ENCODE peak calls at places on chromosomes 6 and 20, in seven cellular contexts. One of them, this sample, is unnamed.

GRCh38 chr6:33685411-33686224 is 25.9 kb downstream of the UQCC2 start:
- DNase-seq in central memory CD4-positive, alpha-beta T cell: no peak
- DNase-seq in GM13976: no peak
- DNase-seq in NCI-H460: no peak
- DNase-seq in heart right ventricle: no peak
- DNase-seq in left lobe of liver: no peak
- DNase-seq in psoas muscle: no peak
- DNase-seq in this sample: no peak

GRCh38 chr20:50645253-50646068 is 45.9 kb downstream of the RIPOR3 start:
- DNase-seq in central memory CD4-positive, alpha-beta T cell: no peak
- DNase-seq in GM13976: no peak
- DNase-seq in NCI-H460: peak
- DNase-seq in heart right ventricle: peak
- DNase-seq in left lobe of liver: peak
- DNase-seq in psoas muscle: peak
- DNase-seq in this sample: no peak

GRCh38 chr20:56200456-56200855 is 48.1 kb upstream of the MC3R start:
- DNase-seq in central memory CD4-positive, alpha-beta T cell: no peak
- DNase-seq in GM13976: no peak
- DNase-seq in NCI-H460: no peak
- DNase-seq in heart right ventricle: no peak
- DNase-seq in left lobe of liver: no peak
- DNase-seq in psoas muscle: no peak
- DNase-seq in this sample: no peak

GRCh38 chr6:131692589-131692988 is 8.6 kb downstream of the OR2A4 start:
- DNase-seq in central memory CD4-positive, alpha-beta T cell: no peak
- DNase-seq in GM13976: no peak
- DNase-seq in NCI-H460: no peak
- DNase-seq in heart right ventricle: no peak
- DNase-seq in left lobe of liver: no peak
- DNase-seq in psoas muscle: no peak
- DNase-seq in this sample: no peak

GRCh38 chr6:138526822-138527235 is 27.5 kb upstream of the NHSL1 start:
- DNase-seq in central memory CD4-positive, alpha-beta T cell: no peak
- DNase-seq in GM13976: no peak
- DNase-seq in NCI-H460: no peak
- DNase-seq in heart right ventricle: no peak
- DNase-seq in left lobe of liver: no peak
- DNase-seq in psoas muscle: no peak
- DNase-seq in this sample: no peak

GRCh38 chr20:62382306-62383198 is 4.4 kb upstream of the RPS21 start:
- DNase-seq in central memory CD4-positive, alpha-beta T cell: peak
- DNase-seq in GM13976: peak
- DNase-seq in NCI-H460: peak
- DNase-seq in heart right ventricle: peak
- DNase-seq in left lobe of liver: peak
- DNase-seq in psoas muscle: peak
- DNase-seq in this sample: peak

GRCh38 chr6:30612687-30613248 is 4.3 kb downstream of the PPP1R10 start:
- DNase-seq in central memory CD4-positive, alpha-beta T cell: no peak
- DNase-seq in GM13976: no peak
- DNase-seq in NCI-H460: no peak
- DNase-seq in heart right ventricle: no peak
- DNase-seq in left lobe of liver: no peak
- DNase-seq in psoas muscle: no peak
- DNase-seq in this sample: no peak

GRCh38 chr20:33604084-33604990 is 57.8 kb upstream of the C20orf144 start:
- DNase-seq in central memory CD4-positive, alpha-beta T cell: no peak
- DNase-seq in GM13976: no peak
- DNase-seq in NCI-H460: no peak
- DNase-seq in heart right ventricle: no peak
- DNase-seq in left lobe of liver: peak
- DNase-seq in psoas muscle: no peak
- DNase-seq in this sample: no peak

GRCh38 chr6:130937942-130938604 is 110.9 kb downstream of the SMLR1 start:
- DNase-seq in central memory CD4-positive, alpha-beta T cell: no peak
- DNase-seq in GM13976: no peak
- DNase-seq in NCI-H460: no peak
- DNase-seq in heart right ventricle: no peak
- DNase-seq in left lobe of liver: no peak
- DNase-seq in psoas muscle: no peak
- DNase-seq in this sample: no peak

GRCh38 chr20:24785141-24785924 is 163.7 kb upstream of the CST7 start:
- DNase-seq in central memory CD4-positive, alpha-beta T cell: no peak
- DNase-seq in GM13976: no peak
- DNase-seq in NCI-H460: no peak
- DNase-seq in heart right ventricle: no peak
- DNase-seq in left lobe of liver: no peak
- DNase-seq in psoas muscle: no peak
- DNase-seq in this sample: no peak

This sample was measured in effector CD8-positive, alpha-beta T cell.